ENCODE peak calls at places on chromosomes 3 and 15, in seven cellular contexts. One of them, this sample, is unnamed.

GRCh38 chr15:65363766-65364165 is 14.0 kb downstream of the IGDCC3 start:
- DNase-seq in effector memory CD8-positive, alpha-beta T cell: no peak
- DNase-seq in body of pancreas: no peak
- DNase-seq in mesendoderm: no peak
- DNase-seq in left cardiac atrium: no peak
- DNase-seq in NCI-H226: no peak
- DNase-seq in HCT116: no peak
- DNase-seq in this sample: no peak

GRCh38 chr15:70714575-70714974 is 48.8 kb downstream of the UACA start:
- DNase-seq in HCT116: no peak
- DNase-seq in NCI-H226: peak
- DNase-seq in body of pancreas: no peak
- DNase-seq in mesendoderm: no peak
- DNase-seq in left cardiac atrium: no peak
- DNase-seq in effector memory CD8-positive, alpha-beta T cell: no peak
- DNase-seq in this sample: peak

GRCh38 chr3:127706785-127707351 is 34.1 kb downstream of the ABTB1 start:
- DNase-seq in HCT116: no peak
- DNase-seq in effector memory CD8-positive, alpha-beta T cell: no peak
- DNase-seq in left cardiac atrium: no peak
- DNase-seq in body of pancreas: peak
- DNase-seq in mesendoderm: no peak
- DNase-seq in NCI-H226: no peak
- DNase-seq in this sample: no peak

GRCh38 chr3:171001957-171002694 is 24.4 kb downstream of the SLC2A2 start:
- DNase-seq in body of pancreas: peak
- DNase-seq in effector memory CD8-positive, alpha-beta T cell: no peak
- DNase-seq in NCI-H226: no peak
- DNase-seq in HCT116: no peak
- DNase-seq in mesendoderm: no peak
- DNase-seq in left cardiac atrium: no peak
- DNase-seq in this sample: no peak

GRCh38 chr3:27681249-27681748 is 40.8 kb downstream of the EOMES start:
- DNase-seq in effector memory CD8-positive, alpha-beta T cell: peak
- DNase-seq in body of pancreas: peak
- DNase-seq in NCI-H226: peak
- DNase-seq in left cardiac atrium: no peak
- DNase-seq in HCT116: peak
- DNase-seq in mesendoderm: peak
- DNase-seq in this sample: peak

GRCh38 chr3:178699810-178700209 is 163.6 kb downstream of the KCNMB2 start:
- DNase-seq in body of pancreas: no peak
- DNase-seq in left cardiac atrium: no peak
- DNase-seq in effector memory CD8-positive, alpha-beta T cell: no peak
- DNase-seq in mesendoderm: no peak
- DNase-seq in HCT116: no peak
- DNase-seq in NCI-H226: no peak
- DNase-seq in this sample: no peak

GRCh38 chr3:71066849-71067261 is 516.7 kb downstream of the FOXP1 start:
- DNase-seq in left cardiac atrium: no peak
- DNase-seq in effector memory CD8-positive, alpha-beta T cell: no peak
- DNase-seq in HCT116: no peak
- DNase-seq in NCI-H226: peak
- DNase-seq in body of pancreas: no peak
- DNase-seq in mesendoderm: peak
- DNase-seq in this sample: no peak

GRCh38 chr3:194879991-194880939 is 194.6 kb downstream of the FAM43A start:
- DNase-seq in body of pancreas: no peak
- DNase-seq in NCI-H226: no peak
- DNase-seq in mesendoderm: no peak
- DNase-seq in left cardiac atrium: peak
- DNase-seq in HCT116: no peak
- DNase-seq in effector memory CD8-positive, alpha-beta T cell: no peak
- DNase-seq in this sample: no peak

GRCh38 chr3:43637702-43638101 is 15.9 kb upstream of the ANO10 start:
- DNase-seq in effector memory CD8-positive, alpha-beta T cell: no peak
- DNase-seq in left cardiac atrium: no peak
- DNase-seq in NCI-H226: no peak
- DNase-seq in body of pancreas: no peak
- DNase-seq in mesendoderm: no peak
- DNase-seq in HCT116: no peak
- DNase-seq in this sample: no peak

GRCh38 chr3:160981217-160981938 is 123.8 kb downstream of the B3GALNT1 start:
- DNase-seq in HCT116: no peak
- DNase-seq in mesendoderm: no peak
- DNase-seq in body of pancreas: no peak
- DNase-seq in effector memory CD8-positive, alpha-beta T cell: peak
- DNase-seq in NCI-H226: no peak
- DNase-seq in left cardiac atrium: no peak
- DNase-seq in this sample: no peak

This sample was measured in trophoblast cell.